ENCODE peak calls at places on chromosome X, in eight cellular contexts. D, M, C, V, U, F, B and S are unnamed samples.

GRCh38 chrX:19535481-19535880 is 20.2 kb upstream of the MAP3K15 start:
- DNase-seq in D (no peak), M (no peak), C (no peak), V (no peak), U (peak; percentile 38), F (no peak), B (peak; percentile 25), S (no peak)

GRCh38 chrX:78321809-78322208 is 5.6 kb downstream of the CYSLTR1 start:
- DNase-seq in D (peak; percentile 35), M (no peak), C (peak; percentile 84), V (no peak), U (no peak), F (peak; percentile 18), B (no peak), S (no peak)

GRCh38 chrX:121479406-121479805 is 432.0 kb downstream of the GLUD2 start:
- DNase-seq in D (no peak), M (no peak), C (no peak), V (no peak), U (peak; percentile 27), F (no peak), B (no peak), S (no peak)

GRCh38 chrX:54043696-54044125 is 562 bp downstream of the PHF8 start:
- DNase-seq in D (peak; percentile 54), M (no peak), C (peak; percentile 91), V (peak; percentile 77), U (peak; percentile 17), F (peak; percentile 4), B (peak; percentile 39), S (no peak)

GRCh38 chrX:29478336-29479069 is 736.9 kb upstream of the MAGEB2 start:
- DNase-seq in D (no peak), M (no peak), C (no peak), V (no peak), U (peak; percentile 45), F (no peak), B (peak; percentile 1), S (peak; percentile 15)

GRCh38 chrX:53093177-53093655 is 726 bp upstream of the KANTR start:
- DNase-seq in D (peak; percentile 84), M (no peak), C (peak; percentile 94), V (peak; percentile 91), U (peak; percentile 78), F (peak; percentile 77), B (peak; percentile 78), S (peak; percentile 35)

GRCh38 chrX:1421433-1422134 is 29.7 kb upstream of the SLC25A6 start:
- DNase-seq in D (no peak), M (no peak), C (peak; percentile 21), V (peak; percentile 28), U (peak; percentile 12), F (no peak), B (no peak), S (no peak)

GRCh38 chrX:14496674-14497073 is 32.7 kb upstream of the GLRA2 start:
- DNase-seq in D (no peak), M (no peak), C (no peak), V (no peak), U (no peak), F (no peak), B (no peak), S (no peak)

GRCh38 chrX:14352511-14352910 is 176.8 kb upstream of the GLRA2 start:
- DNase-seq in D (no peak), M (no peak), C (no peak), V (no peak), U (peak; percentile 17), F (no peak), B (no peak), S (no peak)

GRCh38 chrX:17839269-17839668 is 21.8 kb downstream of the RAI2 start:
- DNase-seq in D (no peak), M (no peak), C (no peak), V (no peak), U (no peak), F (no peak), B (no peak), S (no peak)

GRCh38 chrX:102723456-102723855 is 2.9 kb downstream of the GPRASP3 start:
- DNase-seq in D (no peak), M (no peak), C (no peak), V (no peak), U (no peak), F (no peak), B (peak; percentile 35), S (no peak)

GRCh38 chrX:22922961-22923360 is 76.8 kb upstream of the DDX53 start:
- DNase-seq in D (no peak), M (no peak), C (no peak), V (no peak), U (peak; percentile 78), F (no peak), B (no peak), S (no peak)

GRCh38 chrX:140273921-140274320 is 230.9 kb downstream of the SOX3 start:
- DNase-seq in D (no peak), M (no peak), C (no peak), V (no peak), U (no peak), F (no peak), B (no peak), S (no peak)

GRCh38 chrX:129956765-129957164 is 25.7 kb upstream of the BCORL1 start:
- DNase-seq in D (no peak), M (no peak), C (no peak), V (no peak), U (no peak), F (no peak), B (no peak), S (no peak)

GRCh38 chrX:129958814-129959492 is 23.5 kb upstream of the BCORL1 start:
- DNase-seq in D (no peak), M (no peak), C (no peak), V (no peak), U (no peak), F (no peak), B (no peak), S (no peak)

GRCh38 chrX:129955682-129956081 is 26.8 kb upstream of the BCORL1 start:
- DNase-seq in D (no peak), M (no peak), C (no peak), V (no peak), U (no peak), F (no peak), B (no peak), S (no peak)

GRCh38 chrX:129956145-129956544 is 26.3 kb upstream of the BCORL1 start:
- DNase-seq in D (no peak), M (no peak), C (no peak), V (no peak), U (no peak), F (no peak), B (no peak), S (no peak)

GRCh38 chrX:129957241-129958099 is 25.0 kb upstream of the BCORL1 start:
- DNase-seq in D (peak; percentile 80), M (no peak), C (peak; percentile 95), V (peak; percentile 89), U (peak; percentile 33), F (peak; percentile 32), B (peak; percentile 64), S (peak; percentile 52)
- H3K4me3 ChIP-seq in D (peak overlapping the region; percentile 51), M (peak overlapping the region; percentile 69), C (peak overlapping the region; percentile 38), V (peak overlapping the region; percentile 48), U (peak overlapping the region; percentile 31), F (peak overlapping the region; percentile 37), B (peak overlapping the region; percentile 67), S (peak overlapping the region; percentile 61)

DNA sequence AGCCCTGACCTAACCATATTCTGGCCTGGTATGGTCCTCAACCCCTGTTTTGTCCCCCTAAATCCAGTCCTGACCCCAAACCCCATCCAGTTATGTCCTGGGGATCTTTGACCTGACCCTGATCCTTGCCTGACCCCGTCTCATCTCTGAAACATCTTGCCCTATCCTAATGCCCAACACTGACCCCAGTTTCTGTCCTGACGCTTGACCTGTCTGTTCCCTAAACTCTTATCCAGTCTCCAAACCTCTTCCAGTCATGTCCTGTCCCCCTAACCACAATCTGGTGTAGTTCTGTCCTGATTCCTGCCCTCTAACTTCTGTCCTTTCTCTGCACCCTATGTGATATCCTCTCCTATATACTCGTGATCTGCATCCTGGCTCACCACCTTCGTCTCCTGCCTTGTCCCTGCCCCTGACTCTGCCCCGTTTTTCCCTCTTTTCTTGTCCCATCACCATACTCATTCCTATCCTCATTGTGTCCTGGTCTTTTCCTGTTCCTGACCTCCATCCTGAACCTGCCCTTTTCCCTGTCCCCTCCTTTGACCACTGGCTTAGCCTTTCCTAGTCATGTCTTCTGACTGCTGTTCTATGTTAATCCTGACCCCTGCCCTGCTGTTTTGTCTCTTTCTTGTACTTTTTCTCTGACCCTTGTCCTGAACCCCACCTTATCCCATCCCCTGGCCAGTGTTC is 4.6 kb upstream of the CCDC120 start:
- DNase-seq in D (no peak), M (no peak), C (no peak), V (no peak), U (no peak), F (no peak), B (no peak), S (no peak)
- H3K4me3 ChIP-seq in D (peak overlapping the region; percentile 70), M (peak overlapping the region; percentile 77), C (peak overlapping the region; percentile 51), V (peak overlapping the region; percentile 59), U (peak overlapping the region; percentile 30), F (peak overlapping the region; percentile 68), B (peak overlapping the region; percentile 86), S (peak overlapping the region; percentile 48)

GRCh38 chrX:48711929-48712505 is 15.5 kb downstream of the SUV39H1 start:
- DNase-seq in D (no peak), M (no peak), C (no peak), V (no peak), U (no peak), F (no peak), B (peak; percentile 51), S (no peak)
- H3K4me3 ChIP-seq in D (no peak overlapping the region), M (no peak overlapping the region), C (no peak overlapping the region), V (no peak overlapping the region), U (no peak overlapping the region), F (no peak overlapping the region), B (no peak overlapping the region), S (no peak overlapping the region)

GRCh38 chrX:108732630-108733321 is 3.6 kb downstream of the IRS4 start:
- DNase-seq in D (no peak), M (no peak), C (no peak), V (no peak), U (no peak), F (no peak), B (peak; percentile 1), S (no peak)
- H3K4me3 ChIP-seq in D (no peak overlapping the region), M (no peak overlapping the region), C (no peak overlapping the region), V (no peak overlapping the region), U (no peak overlapping the region), F (no peak overlapping the region), B (no peak overlapping the region), S (no peak overlapping the region)